ENCODE peak calls at places on chromosomes 4 and X, in nine cellular contexts. One of them, this sample, is unnamed.

GRCh38 chr4:119124314-119124713 is 11.3 kb upstream of the MYOZ2 start:
- DNase-seq in fibroblast of gingiva: peak
- DNase-seq in fibroblast of the conjunctiva: peak
- DNase-seq in RWPE1: no peak
- DNase-seq in pons: no peak
- DNase-seq in amniotic epithelial cell: peak
- DNase-seq in right atrium auricular region: no peak
- DNase-seq in nephron progenitor cell: no peak
- DNase-seq in H54: no peak
- DNase-seq in this sample: no peak

GRCh38 chrX:86604620-86605019 is 456.4 kb downstream of the DACH2 start:
- DNase-seq in nephron progenitor cell: no peak
- DNase-seq in pons: no peak
- DNase-seq in H54: no peak
- DNase-seq in fibroblast of gingiva: no peak
- DNase-seq in amniotic epithelial cell: no peak
- DNase-seq in fibroblast of the conjunctiva: no peak
- DNase-seq in RWPE1: no peak
- DNase-seq in right atrium auricular region: no peak
- DNase-seq in this sample: no peak

GRCh38 chr4:14906805-14907204 is 95.5 kb upstream of the CPEB2 start:
- DNase-seq in fibroblast of gingiva: no peak
- DNase-seq in H54: no peak
- DNase-seq in fibroblast of the conjunctiva: no peak
- DNase-seq in nephron progenitor cell: no peak
- DNase-seq in amniotic epithelial cell: no peak
- DNase-seq in right atrium auricular region: no peak
- DNase-seq in RWPE1: no peak
- DNase-seq in pons: no peak
- DNase-seq in this sample: no peak

GRCh38 chr4:147828361-147828760 is 96.5 kb downstream of the ARHGAP10 start:
- DNase-seq in RWPE1: peak
- DNase-seq in fibroblast of the conjunctiva: no peak
- DNase-seq in amniotic epithelial cell: peak
- DNase-seq in fibroblast of gingiva: peak
- DNase-seq in pons: no peak
- DNase-seq in right atrium auricular region: no peak
- DNase-seq in H54: no peak
- DNase-seq in nephron progenitor cell: no peak
- DNase-seq in this sample: no peak

GRCh38 chr4:26457412-26457811 is 32.9 kb downstream of the CCKAR start:
- DNase-seq in fibroblast of gingiva: no peak
- DNase-seq in nephron progenitor cell: no peak
- DNase-seq in amniotic epithelial cell: no peak
- DNase-seq in H54: no peak
- DNase-seq in right atrium auricular region: no peak
- DNase-seq in RWPE1: no peak
- DNase-seq in fibroblast of the conjunctiva: no peak
- DNase-seq in pons: no peak
- DNase-seq in this sample: no peak

GRCh38 chr4:87410669-87411068 is 11.7 kb upstream of the NUDT9 start:
- DNase-seq in nephron progenitor cell: no peak
- DNase-seq in fibroblast of the conjunctiva: no peak
- DNase-seq in RWPE1: no peak
- DNase-seq in amniotic epithelial cell: peak
- DNase-seq in H54: no peak
- DNase-seq in fibroblast of gingiva: no peak
- DNase-seq in right atrium auricular region: no peak
- DNase-seq in pons: no peak
- DNase-seq in this sample: no peak

GRCh38 chr4:118898684-118899138 is 10.1 kb downstream of the SYNPO2 start:
- DNase-seq in fibroblast of gingiva: peak
- DNase-seq in pons: no peak
- DNase-seq in right atrium auricular region: peak
- DNase-seq in RWPE1: no peak
- DNase-seq in nephron progenitor cell: no peak
- DNase-seq in fibroblast of the conjunctiva: no peak
- DNase-seq in H54: no peak
- DNase-seq in amniotic epithelial cell: no peak
- DNase-seq in this sample: no peak

GRCh38 chrX:119150163-119151135 is 22.8 kb upstream of the KIAA1210 start:
- DNase-seq in right atrium auricular region: no peak
- DNase-seq in fibroblast of the conjunctiva: no peak
- DNase-seq in H54: no peak
- DNase-seq in RWPE1: no peak
- DNase-seq in nephron progenitor cell: no peak
- DNase-seq in pons: no peak
- DNase-seq in fibroblast of gingiva: no peak
- DNase-seq in amniotic epithelial cell: no peak
- DNase-seq in this sample: no peak

GRCh38 chrX:128759745-128760144 is 707.5 kb upstream of the ACTRT1 start:
- DNase-seq in nephron progenitor cell: no peak
- DNase-seq in right atrium auricular region: no peak
- DNase-seq in H54: no peak
- DNase-seq in pons: no peak
- DNase-seq in RWPE1: no peak
- DNase-seq in fibroblast of the conjunctiva: no peak
- DNase-seq in fibroblast of gingiva: no peak
- DNase-seq in amniotic epithelial cell: no peak
- DNase-seq in this sample: no peak

GRCh38 chr4:5247735-5248134 is 196.5 kb downstream of the STK32B start:
- DNase-seq in RWPE1: no peak
- DNase-seq in H54: no peak
- DNase-seq in nephron progenitor cell: no peak
- DNase-seq in fibroblast of the conjunctiva: no peak
- DNase-seq in pons: no peak
- DNase-seq in right atrium auricular region: no peak
- DNase-seq in fibroblast of gingiva: no peak
- DNase-seq in amniotic epithelial cell: no peak
- DNase-seq in this sample: no peak

GRCh38 chr4:53658029-53658428 is 66.7 kb upstream of the LNX1 start:
- DNase-seq in fibroblast of the conjunctiva: no peak
- DNase-seq in amniotic epithelial cell: no peak
- DNase-seq in pons: no peak
- DNase-seq in H54: no peak
- DNase-seq in right atrium auricular region: no peak
- DNase-seq in RWPE1: no peak
- DNase-seq in nephron progenitor cell: no peak
- DNase-seq in fibroblast of gingiva: no peak
- DNase-seq in this sample: no peak

GRCh38 chrX:31233941-31234496 is 162.2 kb upstream of the FTHL17 start:
- DNase-seq in pons: no peak
- DNase-seq in right atrium auricular region: no peak
- DNase-seq in nephron progenitor cell: no peak
- DNase-seq in amniotic epithelial cell: no peak
- DNase-seq in fibroblast of gingiva: no peak
- DNase-seq in RWPE1: no peak
- DNase-seq in fibroblast of the conjunctiva: no peak
- DNase-seq in H54: no peak
- DNase-seq in this sample: no peak

GRCh38 chr4:95170176-95170575 is 378.6 kb downstream of the UNC5C start:
- DNase-seq in fibroblast of the conjunctiva: no peak
- DNase-seq in right atrium auricular region: no peak
- DNase-seq in nephron progenitor cell: no peak
- DNase-seq in pons: peak
- DNase-seq in H54: no peak
- DNase-seq in RWPE1: no peak
- DNase-seq in fibroblast of gingiva: no peak
- DNase-seq in amniotic epithelial cell: no peak
- DNase-seq in this sample: no peak

GRCh38 chrX:55159556-55159955 is 60.6 kb upstream of the PAGE5 start:
- DNase-seq in H54: no peak
- DNase-seq in pons: no peak
- DNase-seq in right atrium auricular region: no peak
- DNase-seq in RWPE1: no peak
- DNase-seq in amniotic epithelial cell: no peak
- DNase-seq in fibroblast of gingiva: no peak
- DNase-seq in nephron progenitor cell: no peak
- DNase-seq in fibroblast of the conjunctiva: no peak
- DNase-seq in this sample: no peak

GRCh38 chr4:15100994-15101695 is 98.9 kb downstream of the CPEB2 start:
- DNase-seq in right atrium auricular region: no peak
- DNase-seq in RWPE1: no peak
- DNase-seq in amniotic epithelial cell: no peak
- DNase-seq in fibroblast of the conjunctiva: no peak
- DNase-seq in pons: peak
- DNase-seq in H54: no peak
- DNase-seq in fibroblast of gingiva: no peak
- DNase-seq in nephron progenitor cell: no peak
- DNase-seq in this sample: no peak

GRCh38 chr4:2064276-2064991 is 5.3 kb downstream of the NAT8L start:
- DNase-seq in fibroblast of the conjunctiva: no peak
- DNase-seq in amniotic epithelial cell: no peak
- DNase-seq in H54: no peak
- DNase-seq in right atrium auricular region: no peak
- DNase-seq in nephron progenitor cell: no peak
- DNase-seq in RWPE1: peak
- DNase-seq in fibroblast of gingiva: no peak
- DNase-seq in pons: no peak
- DNase-seq in this sample: no peak

GRCh38 chr4:29541757-29542156 is 1178.4 kb upstream of the PCDH7 start:
- DNase-seq in nephron progenitor cell: no peak
- DNase-seq in RWPE1: no peak
- DNase-seq in pons: no peak
- DNase-seq in fibroblast of gingiva: no peak
- DNase-seq in fibroblast of the conjunctiva: no peak
- DNase-seq in H54: no peak
- DNase-seq in amniotic epithelial cell: no peak
- DNase-seq in right atrium auricular region: no peak
- DNase-seq in this sample: no peak

GRCh38 chr4:6869944-6870343 is 39.7 kb upstream of the TBC1D14 start:
- DNase-seq in nephron progenitor cell: no peak
- DNase-seq in fibroblast of the conjunctiva: no peak
- DNase-seq in fibroblast of gingiva: no peak
- DNase-seq in right atrium auricular region: no peak
- DNase-seq in RWPE1: no peak
- DNase-seq in amniotic epithelial cell: no peak
- DNase-seq in H54: no peak
- DNase-seq in pons: no peak
- DNase-seq in this sample: no peak

GRCh38 chr4:145843651-145844050 is 95.0 kb downstream of the ZNF827 start:
- DNase-seq in RWPE1: no peak
- DNase-seq in fibroblast of the conjunctiva: no peak
- DNase-seq in right atrium auricular region: no peak
- DNase-seq in fibroblast of gingiva: no peak
- DNase-seq in H54: no peak
- DNase-seq in pons: no peak
- DNase-seq in amniotic epithelial cell: no peak
- DNase-seq in nephron progenitor cell: no peak
- DNase-seq in this sample: no peak

GRCh38 chr4:98143001-98143899 is at the start of gene STPG2:
- DNase-seq in fibroblast of the conjunctiva: peak
- DNase-seq in amniotic epithelial cell: peak
- DNase-seq in right atrium auricular region: peak
- DNase-seq in H54: peak
- DNase-seq in fibroblast of gingiva: peak
- DNase-seq in nephron progenitor cell: peak
- DNase-seq in RWPE1: peak
- DNase-seq in pons: peak
- DNase-seq in this sample: peak

GRCh38 chrX:68261060-68261672 is 172.1 kb downstream of the OPHN1 start:
- DNase-seq in fibroblast of the conjunctiva: no peak
- DNase-seq in RWPE1: no peak
- DNase-seq in right atrium auricular region: no peak
- DNase-seq in H54: peak
- DNase-seq in fibroblast of gingiva: peak
- DNase-seq in amniotic epithelial cell: peak
- DNase-seq in nephron progenitor cell: no peak
- DNase-seq in pons: peak
- DNase-seq in this sample: no peak

GRCh38 chrX:2635366-2635765 is 55.7 kb upstream of the CD99 start:
- DNase-seq in pons: no peak
- DNase-seq in fibroblast of the conjunctiva: peak
- DNase-seq in fibroblast of gingiva: peak
- DNase-seq in RWPE1: no peak
- DNase-seq in amniotic epithelial cell: no peak
- DNase-seq in H54: no peak
- DNase-seq in nephron progenitor cell: no peak
- DNase-seq in right atrium auricular region: no peak
- DNase-seq in this sample: no peak

GRCh38 chr4:151785484-151786157 is 24.8 kb upstream of the GATB start:
- DNase-seq in RWPE1: no peak
- DNase-seq in H54: no peak
- DNase-seq in right atrium auricular region: no peak
- DNase-seq in fibroblast of the conjunctiva: no peak
- DNase-seq in fibroblast of gingiva: no peak
- DNase-seq in amniotic epithelial cell: no peak
- DNase-seq in nephron progenitor cell: no peak
- DNase-seq in pons: no peak
- DNase-seq in this sample: no peak

GRCh38 chr4:110247591-110247990 is 49.2 kb upstream of the ELOVL6 start:
- DNase-seq in amniotic epithelial cell: peak
- DNase-seq in right atrium auricular region: no peak
- DNase-seq in RWPE1: no peak
- DNase-seq in H54: no peak
- DNase-seq in nephron progenitor cell: no peak
- DNase-seq in pons: no peak
- DNase-seq in fibroblast of the conjunctiva: no peak
- DNase-seq in fibroblast of gingiva: no peak
- DNase-seq in this sample: no peak

GRCh38 chr4:32022071-32022470 is 1301.9 kb downstream of the PCDH7 start:
- DNase-seq in RWPE1: no peak
- DNase-seq in right atrium auricular region: no peak
- DNase-seq in pons: no peak
- DNase-seq in nephron progenitor cell: no peak
- DNase-seq in H54: no peak
- DNase-seq in amniotic epithelial cell: peak
- DNase-seq in fibroblast of the conjunctiva: no peak
- DNase-seq in fibroblast of gingiva: no peak
- DNase-seq in this sample: no peak

GRCh38 chr4:152719856-152720556 is 40.2 kb upstream of the TMEM154 start:
- DNase-seq in RWPE1: no peak
- DNase-seq in H54: no peak
- DNase-seq in fibroblast of the conjunctiva: no peak
- DNase-seq in pons: no peak
- DNase-seq in nephron progenitor cell: no peak
- DNase-seq in amniotic epithelial cell: no peak
- DNase-seq in right atrium auricular region: peak
- DNase-seq in fibroblast of gingiva: no peak
- DNase-seq in this sample: no peak

GRCh38 chr4:118351851-118352827 is 664 bp downstream of the PRSS12 start:
- DNase-seq in amniotic epithelial cell: no peak
- DNase-seq in right atrium auricular region: no peak
- DNase-seq in RWPE1: peak
- DNase-seq in H54: no peak
- DNase-seq in nephron progenitor cell: peak
- DNase-seq in fibroblast of gingiva: peak
- DNase-seq in fibroblast of the conjunctiva: no peak
- DNase-seq in pons: no peak
- DNase-seq in this sample: no peak

GRCh38 chr4:37902212-37902611 is 11.3 kb downstream of the TBC1D1 start:
- DNase-seq in fibroblast of the conjunctiva: no peak
- DNase-seq in amniotic epithelial cell: no peak
- DNase-seq in fibroblast of gingiva: no peak
- DNase-seq in RWPE1: no peak
- DNase-seq in nephron progenitor cell: no peak
- DNase-seq in pons: no peak
- DNase-seq in right atrium auricular region: no peak
- DNase-seq in H54: no peak
- DNase-seq in this sample: no peak

GRCh38 chr4:110597582-110597981 is 25.3 kb downstream of the PITX2 start:
- DNase-seq in nephron progenitor cell: no peak
- DNase-seq in H54: no peak
- DNase-seq in pons: no peak
- DNase-seq in amniotic epithelial cell: no peak
- DNase-seq in right atrium auricular region: no peak
- DNase-seq in fibroblast of gingiva: no peak
- DNase-seq in fibroblast of the conjunctiva: no peak
- DNase-seq in RWPE1: no peak
- DNase-seq in this sample: no peak

GRCh38 chr4:86855572-86855971 is 6.4 kb upstream of the SLC10A6 start:
- DNase-seq in RWPE1: peak
- DNase-seq in fibroblast of the conjunctiva: no peak
- DNase-seq in H54: no peak
- DNase-seq in right atrium auricular region: no peak
- DNase-seq in amniotic epithelial cell: peak
- DNase-seq in fibroblast of gingiva: no peak
- DNase-seq in pons: no peak
- DNase-seq in nephron progenitor cell: no peak
- DNase-seq in this sample: no peak

GRCh38 chr4:52126946-52127345 is 75.8 kb downstream of the SPATA18 start:
- DNase-seq in pons: no peak
- DNase-seq in nephron progenitor cell: no peak
- DNase-seq in right atrium auricular region: no peak
- DNase-seq in amniotic epithelial cell: no peak
- DNase-seq in fibroblast of gingiva: peak
- DNase-seq in fibroblast of the conjunctiva: no peak
- DNase-seq in H54: no peak
- DNase-seq in RWPE1: peak
- DNase-seq in this sample: no peak